ENCODE peak calls at places on chromosomes 6 and 20, in six cellular contexts. One of them, this sample, is unnamed.
A peak's percentile ranks its signal among the peaks of the same experiment; 100 is the strongest.

GRCh38 chr6:111564482-111564945 is 41.2 kb downstream of the TRAF3IP2 start:
- DNase-seq in body of pancreas: peak; percentile 52
- DNase-seq in psoas muscle: peak; percentile 76
- DNase-seq in PC-9: peak; percentile 16
- DNase-seq in fibroblast of lung: peak; percentile 74
- DNase-seq in endodermal cell: peak; percentile 44
- DNase-seq in this sample: no peak

GRCh38 chr6:118650500-118651281 is 700 bp downstream of the CEP85L start:
- DNase-seq in body of pancreas: peak; percentile 38
- DNase-seq in psoas muscle: peak; percentile 55
- DNase-seq in endodermal cell: peak; percentile 82
- DNase-seq in fibroblast of lung: peak; percentile 73
- DNase-seq in PC-9: peak; percentile 15
- DNase-seq in this sample: peak; percentile 56

GRCh38 chr6:31332637-31333602 is 24.1 kb downstream of the HLA-B start:
- DNase-seq in psoas muscle: no peak
- DNase-seq in endodermal cell: no peak
- DNase-seq in body of pancreas: no peak
- DNase-seq in PC-9: no peak
- DNase-seq in fibroblast of lung: peak; percentile 10
- DNase-seq in this sample: no peak

GRCh38 chr6:25506020-25506419 is 146.0 kb upstream of the SCGN start:
- DNase-seq in endodermal cell: no peak
- DNase-seq in PC-9: no peak
- DNase-seq in fibroblast of lung: no peak
- DNase-seq in body of pancreas: no peak
- DNase-seq in psoas muscle: no peak
- DNase-seq in this sample: no peak

GRCh38 chr6:40912158-40912946 is 126.7 kb downstream of the UNC5CL start:
- DNase-seq in body of pancreas: peak; percentile 85
- DNase-seq in psoas muscle: peak; percentile 18
- DNase-seq in fibroblast of lung: no peak
- DNase-seq in endodermal cell: peak; percentile 84
- DNase-seq in PC-9: peak; percentile 18
- DNase-seq in this sample: peak; percentile 72

GRCh38 chr20:37630161-37630560 is 63.7 kb upstream of the CTNNBL1 start:
- DNase-seq in endodermal cell: no peak
- DNase-seq in PC-9: no peak
- DNase-seq in psoas muscle: no peak
- DNase-seq in fibroblast of lung: no peak
- DNase-seq in body of pancreas: peak; percentile 5
- DNase-seq in this sample: no peak

GRCh38 chr6:26286168-26286854 is 78.7 kb upstream of the BTN3A2 start:
- DNase-seq in PC-9: peak; percentile 61
- DNase-seq in endodermal cell: peak; percentile 80
- DNase-seq in body of pancreas: peak; percentile 80
- DNase-seq in psoas muscle: peak; percentile 39
- DNase-seq in fibroblast of lung: peak; percentile 51
- DNase-seq in this sample: peak; percentile 74

GRCh38 chr6:143843689-143844405 is 709 bp downstream of the LTV1 start:
- DNase-seq in body of pancreas: no peak
- DNase-seq in endodermal cell: no peak
- DNase-seq in psoas muscle: no peak
- DNase-seq in fibroblast of lung: peak; percentile 17
- DNase-seq in PC-9: no peak
- DNase-seq in this sample: no peak

GRCh38 chr6:84278311-84278710 is 50.9 kb upstream of the CEP162 start:
- DNase-seq in fibroblast of lung: peak; percentile 2
- DNase-seq in psoas muscle: no peak
- DNase-seq in PC-9: no peak
- DNase-seq in endodermal cell: no peak
- DNase-seq in body of pancreas: no peak
- DNase-seq in this sample: no peak

GRCh38 chr6:131210469-131210868 is 75.2 kb downstream of the AKAP7 start:
- DNase-seq in body of pancreas: no peak
- DNase-seq in psoas muscle: no peak
- DNase-seq in PC-9: no peak
- DNase-seq in fibroblast of lung: no peak
- DNase-seq in endodermal cell: no peak
- DNase-seq in this sample: no peak

GRCh38 chr20:57500941-57501340 is 24.0 kb downstream of the CTCFL start:
- DNase-seq in PC-9: no peak
- DNase-seq in psoas muscle: no peak
- DNase-seq in endodermal cell: no peak
- DNase-seq in body of pancreas: no peak
- DNase-seq in fibroblast of lung: no peak
- DNase-seq in this sample: no peak

GRCh38 chr6:1604347-1604990 is 5.2 kb upstream of the FOXC1 start:
- DNase-seq in fibroblast of lung: no peak
- DNase-seq in body of pancreas: peak; percentile 54
- DNase-seq in psoas muscle: peak; percentile 70
- DNase-seq in PC-9: peak; percentile 67
- DNase-seq in endodermal cell: peak; percentile 94
- DNase-seq in this sample: peak; percentile 84

GRCh38 chr6:6152060-6152459 is 145.3 kb upstream of the NRN1 start:
- DNase-seq in PC-9: no peak
- DNase-seq in endodermal cell: no peak
- DNase-seq in body of pancreas: no peak
- DNase-seq in fibroblast of lung: no peak
- DNase-seq in psoas muscle: no peak
- DNase-seq in this sample: no peak

GRCh38 chr6:139540276-139540675 is 165.8 kb upstream of the CITED2 start:
- DNase-seq in endodermal cell: no peak
- DNase-seq in fibroblast of lung: peak; percentile 71
- DNase-seq in psoas muscle: peak; percentile 29
- DNase-seq in body of pancreas: peak; percentile 28
- DNase-seq in PC-9: no peak
- DNase-seq in this sample: peak; percentile 8

GRCh38 chr6:37646097-37646864 is 51.4 kb downstream of the MDGA1 start:
- DNase-seq in endodermal cell: no peak
- DNase-seq in body of pancreas: no peak
- DNase-seq in fibroblast of lung: no peak
- DNase-seq in PC-9: no peak
- DNase-seq in psoas muscle: no peak
- DNase-seq in this sample: no peak

GRCh38 chr20:16490696-16491095 is 82.6 kb downstream of the KIF16B start:
- DNase-seq in psoas muscle: no peak
- DNase-seq in fibroblast of lung: peak; percentile 27
- DNase-seq in body of pancreas: no peak
- DNase-seq in PC-9: no peak
- DNase-seq in endodermal cell: no peak
- DNase-seq in this sample: no peak

GRCh38 chr20:17661121-17661744 is 20.8 kb downstream of the RRBP1 start:
- DNase-seq in psoas muscle: no peak
- DNase-seq in body of pancreas: peak; percentile 8
- DNase-seq in fibroblast of lung: peak; percentile 35
- DNase-seq in endodermal cell: no peak
- DNase-seq in PC-9: no peak
- DNase-seq in this sample: no peak

GRCh38 chr20:4681971-4682370 is 39.7 kb upstream of the PRND start:
- DNase-seq in PC-9: no peak
- DNase-seq in psoas muscle: no peak
- DNase-seq in fibroblast of lung: peak; percentile 42
- DNase-seq in body of pancreas: no peak
- DNase-seq in endodermal cell: no peak
- DNase-seq in this sample: no peak

GRCh38 chr20:37911838-37912273 is 8.9 kb downstream of the VSTM2L start:
- DNase-seq in psoas muscle: peak; percentile 51
- DNase-seq in PC-9: no peak
- DNase-seq in body of pancreas: peak; percentile 46
- DNase-seq in fibroblast of lung: peak; percentile 43
- DNase-seq in endodermal cell: peak; percentile 89
- DNase-seq in this sample: no peak

GRCh38 chr6:84671188-84671587 is 93.2 kb downstream of the TBX18 start:
- DNase-seq in body of pancreas: no peak
- DNase-seq in psoas muscle: no peak
- DNase-seq in PC-9: no peak
- DNase-seq in endodermal cell: no peak
- DNase-seq in fibroblast of lung: no peak
- DNase-seq in this sample: no peak

GRCh38 chr20:63097336-63097831 is 90.6 kb upstream of the BHLHE23 start:
- DNase-seq in endodermal cell: no peak
- DNase-seq in psoas muscle: no peak
- DNase-seq in PC-9: no peak
- DNase-seq in fibroblast of lung: no peak
- DNase-seq in body of pancreas: no peak
- DNase-seq in this sample: no peak

GRCh38 chr6:16361121-16361520 is 122.7 kb downstream of the GMPR start:
- DNase-seq in fibroblast of lung: no peak
- DNase-seq in psoas muscle: no peak
- DNase-seq in endodermal cell: no peak
- DNase-seq in PC-9: no peak
- DNase-seq in body of pancreas: no peak
- DNase-seq in this sample: no peak

GRCh38 chr6:8441452-8441851 is 6.1 kb upstream of the SLC35B3 start:
- DNase-seq in body of pancreas: no peak
- DNase-seq in PC-9: no peak
- DNase-seq in fibroblast of lung: peak; percentile 21
- DNase-seq in endodermal cell: no peak
- DNase-seq in psoas muscle: no peak
- DNase-seq in this sample: no peak

GRCh38 chr20:43776691-43777090 is 49.9 kb upstream of the GTSF1L start:
- DNase-seq in PC-9: no peak
- DNase-seq in endodermal cell: peak; percentile 10
- DNase-seq in psoas muscle: no peak
- DNase-seq in fibroblast of lung: no peak
- DNase-seq in body of pancreas: no peak
- DNase-seq in this sample: no peak

GRCh38 chr6:156131221-156131903 is 645.8 kb upstream of the ARID1B start:
- DNase-seq in PC-9: no peak
- DNase-seq in body of pancreas: peak; percentile 41
- DNase-seq in psoas muscle: no peak
- DNase-seq in endodermal cell: no peak
- DNase-seq in fibroblast of lung: no peak
- DNase-seq in this sample: no peak

GRCh38 chr6:134071876-134072275 is 19.5 kb upstream of the SLC2A12 start:
- DNase-seq in body of pancreas: no peak
- DNase-seq in PC-9: no peak
- DNase-seq in fibroblast of lung: no peak
- DNase-seq in psoas muscle: no peak
- DNase-seq in endodermal cell: no peak
- DNase-seq in this sample: no peak
- TF ChIP-seq CTCF in body of pancreas: no peak
- TF ChIP-seq CTCF in PC-9: no peak
- TF ChIP-seq CTCF in fibroblast of lung: no peak
- TF ChIP-seq CTCF in psoas muscle: no peak
- TF ChIP-seq CTCF in endodermal cell: no peak
- TF ChIP-seq CTCF in this sample: no peak

DNA sequence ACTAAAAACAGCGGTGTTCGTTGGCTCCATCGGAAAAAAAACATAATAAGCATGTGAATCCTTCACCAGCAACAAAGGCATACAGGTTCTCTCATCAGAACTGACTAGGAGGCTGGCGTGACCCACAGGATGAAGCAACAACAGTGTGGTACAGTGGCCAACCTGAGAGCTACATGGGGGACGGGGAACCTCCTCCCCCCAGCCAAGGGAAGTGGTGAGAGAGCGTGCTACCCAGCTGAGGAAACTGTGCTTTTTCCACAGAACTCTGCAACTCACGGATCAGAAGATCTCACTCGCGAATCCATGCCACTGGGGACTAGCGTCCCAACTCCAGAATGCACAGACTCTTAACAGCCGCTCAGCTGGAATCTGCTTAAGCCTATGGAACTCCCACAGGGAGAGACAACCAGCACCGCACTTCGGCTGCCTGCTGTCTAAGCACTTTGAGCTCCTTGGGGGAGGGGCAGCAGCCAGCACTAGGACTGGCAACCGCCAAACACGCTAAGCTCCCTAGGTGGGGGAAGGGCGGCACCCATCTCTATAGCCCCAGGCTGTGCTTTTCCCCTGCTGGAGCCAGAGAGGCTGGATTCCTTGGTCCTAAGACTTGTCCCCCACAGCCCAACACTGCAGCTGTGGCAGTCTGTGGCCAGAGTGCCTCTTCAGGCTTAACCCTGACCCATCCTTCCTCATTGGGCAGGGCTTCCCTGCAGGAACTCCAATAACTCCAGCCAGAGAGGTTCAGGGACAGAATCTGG is 538.3 kb upstream of the BTBD3 start:
- DNase-seq in psoas muscle: peak; percentile 9
- DNase-seq in PC-9: no peak
- DNase-seq in endodermal cell: peak; percentile 93
- DNase-seq in body of pancreas: no peak
- DNase-seq in fibroblast of lung: no peak
- DNase-seq in this sample: no peak
- TF ChIP-seq CTCF in psoas muscle: no peak
- TF ChIP-seq CTCF in PC-9: no peak
- TF ChIP-seq CTCF in endodermal cell: no peak
- TF ChIP-seq CTCF in body of pancreas: no peak
- TF ChIP-seq CTCF in fibroblast of lung: no peak
- TF ChIP-seq CTCF in this sample: no peak

DNA sequence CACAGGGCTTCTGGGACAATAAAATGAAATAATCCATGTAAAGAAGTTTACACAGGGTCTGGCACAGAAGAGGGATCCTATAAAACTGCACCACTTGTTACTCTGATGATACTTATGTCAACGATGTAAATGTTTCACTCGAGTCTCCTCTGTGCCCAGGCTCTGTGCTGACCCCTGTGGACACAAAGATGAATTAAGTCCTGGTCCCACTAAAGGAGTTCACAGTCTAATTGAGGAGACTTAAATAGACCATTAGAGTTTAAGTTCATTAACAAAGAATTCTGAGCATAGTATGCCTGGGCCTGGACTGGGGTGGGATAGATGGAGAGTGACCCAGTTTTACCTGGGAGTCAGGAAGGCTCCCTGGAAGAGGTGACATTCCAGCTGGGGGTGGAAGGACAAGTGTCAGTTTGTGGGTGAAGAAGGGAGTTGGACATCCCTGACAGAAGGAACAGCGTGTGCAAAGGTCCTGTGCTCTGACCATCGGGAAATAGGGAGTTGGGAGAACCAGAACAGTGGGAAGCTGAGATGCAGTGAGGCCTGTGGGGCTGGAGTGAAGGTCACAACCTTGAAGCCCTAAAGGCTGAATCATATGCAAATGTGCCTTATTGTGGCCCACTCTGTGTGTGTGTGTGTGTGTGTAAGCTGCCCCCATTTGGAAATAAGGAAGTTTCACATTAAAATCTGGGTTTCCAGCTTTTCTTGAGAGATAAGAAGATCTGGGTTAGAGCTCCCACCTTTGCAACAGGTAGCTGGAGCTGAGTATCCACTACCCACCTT is 1.1 kb downstream of the OCSTAMP start:
- DNase-seq in fibroblast of lung: no peak
- DNase-seq in body of pancreas: no peak
- DNase-seq in PC-9: no peak
- DNase-seq in psoas muscle: no peak
- DNase-seq in endodermal cell: no peak
- DNase-seq in this sample: no peak
- TF ChIP-seq CTCF in fibroblast of lung: no peak
- TF ChIP-seq CTCF in body of pancreas: no peak
- TF ChIP-seq CTCF in PC-9: no peak
- TF ChIP-seq CTCF in psoas muscle: no peak
- TF ChIP-seq CTCF in endodermal cell: peak; percentile 26
- TF ChIP-seq CTCF in this sample: no peak

DNA sequence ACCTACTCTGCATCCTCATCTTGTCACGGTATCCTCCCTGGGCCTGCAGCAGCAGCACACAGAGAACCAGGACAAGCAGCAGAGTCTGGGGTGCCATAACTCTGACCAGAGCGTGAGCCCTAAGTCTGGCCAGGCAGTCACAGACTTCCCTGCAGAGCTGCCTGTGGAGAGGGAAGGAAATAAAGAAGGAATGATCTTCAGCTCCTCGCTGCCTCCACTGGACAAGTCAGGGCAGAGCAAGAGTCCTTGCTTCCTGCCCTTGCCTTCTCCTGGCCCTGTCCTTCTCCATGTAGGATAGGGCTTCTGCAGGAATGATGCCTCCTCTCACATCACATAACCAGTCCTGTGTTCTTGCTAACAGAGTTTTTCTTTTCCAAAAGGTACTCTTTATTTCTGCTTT is 15.9 kb upstream of the WFDC11 start:
- DNase-seq in body of pancreas: no peak
- DNase-seq in endodermal cell: peak; percentile 76
- DNase-seq in PC-9: no peak
- DNase-seq in psoas muscle: no peak
- DNase-seq in fibroblast of lung: no peak
- DNase-seq in this sample: peak; percentile 11
- TF ChIP-seq CTCF in body of pancreas: no peak
- TF ChIP-seq CTCF in endodermal cell: peak; percentile 71
- TF ChIP-seq CTCF in PC-9: no peak
- TF ChIP-seq CTCF in psoas muscle: no peak
- TF ChIP-seq CTCF in fibroblast of lung: peak; percentile 4
- TF ChIP-seq CTCF in this sample: peak; percentile 16

This sample was measured in Calu3.